ENCODE peak calls at places on chromosome 9, in seven cellular contexts. H is K562; E is CD8-positive, alpha-beta memory T cell; P is CD8-positive, alpha-beta T cell; U is Panc1; S is GM12878; Z is ovary. A is an unnamed sample. For H3K27me3, the result is how much of the 10 kb centered on the place peaks cover.

GRCh38 chr9:5015934-5016333 is 30.9 kb downstream of the JAK2 start:
- DNase-seq in H (no peak), E (no peak), P (no peak), U (no peak), S (no peak), Z (no peak), A (no peak)

GRCh38 chr9:131279927-131280530 is 3.7 kb upstream of the FAM78A start:
- DNase-seq in H (no peak), E (no peak), P (no peak), U (no peak), S (no peak), Z (no peak), A (no peak)

GRCh38 chr9:112544477-112544876 is 57.9 kb downstream of the KIAA1958 start:
- DNase-seq in H (no peak), E (no peak), P (no peak), U (no peak), S (no peak), Z (no peak), A (no peak)

GRCh38 chr9:5269249-5269715 is 35.2 kb downstream of the RLN2 start:
- DNase-seq in H (no peak), E (no peak), P (no peak), U (no peak), S (no peak), Z (no peak), A (no peak)

GRCh38 chr9:29830815-29831214 is 2257.5 kb upstream of the C9orf72 start:
- DNase-seq in H (no peak), E (no peak), P (no peak), U (no peak), S (no peak), Z (no peak), A (no peak)

GRCh38 chr9:73162987-73163763 is 11.5 kb downstream of the ANXA1 start:
- DNase-seq in H (no peak), E (no peak), P (no peak), U (no peak), S (no peak), Z (no peak), A (no peak)

GRCh38 chr9:117414906-117415583 is at the start of gene ASTN2:
- DNase-seq in H (no peak), E (no peak), P (no peak), U (no peak), S (no peak), Z (no peak), A (no peak)

GRCh38 chr9:78030553-78031270 is 899 bp downstream of the GNAQ start:
- DNase-seq in H (peak), E (peak), P (peak), U (no peak), S (no peak), Z (peak), A (peak)

GRCh38 chr9:80030801-80031200 is 459.0 kb downstream of the TLE4 start:
- DNase-seq in H (no peak), E (no peak), P (no peak), U (no peak), S (no peak), Z (no peak), A (no peak)

GRCh38 chr9:297104-297794 is 82.6 kb downstream of the DOCK8 start:
- DNase-seq in H (no peak), E (no peak), P (no peak), U (no peak), S (peak), Z (no peak), A (peak)

GRCh38 chr9:21711504-21711903 is 90.9 kb upstream of the MTAP start:
- DNase-seq in H (no peak), E (no peak), P (no peak), U (no peak), S (no peak), Z (no peak), A (no peak)

GRCh38 chr9:8078641-8079140 is 279.1 kb upstream of the DMAC1 start:
- DNase-seq in H (no peak), E (no peak), P (no peak), U (no peak), S (no peak), Z (no peak), A (no peak)

GRCh38 chr9:114588150-114588663 is 638 bp downstream of the ATP6V1G1 start:
- DNase-seq in H (no peak), E (no peak), P (no peak), U (no peak), S (no peak), Z (no peak), A (no peak)

GRCh38 chr9:4890242-4890641 is 94.8 kb upstream of the JAK2 start:
- DNase-seq in H (no peak), E (no peak), P (no peak), U (no peak), S (no peak), Z (no peak), A (no peak)

GRCh38 chr9:76394896-76395244 is 644 bp upstream of the RFK start:
- DNase-seq in H (peak), E (peak), P (no peak), U (no peak), S (peak), Z (no peak), A (no peak)

GRCh38 chr9:37746448-37747270 is 6.9 kb upstream of the TRMT10B start:
- DNase-seq in H (no peak), E (no peak), P (no peak), U (no peak), S (no peak), Z (no peak), A (no peak)

GRCh38 chr9:84600739-84601138 is 68.8 kb upstream of the NTRK2 start:
- DNase-seq in H (no peak), E (no peak), P (no peak), U (no peak), S (no peak), Z (no peak), A (no peak)

GRCh38 chr9:121357011-121357410 is 13.0 kb downstream of the STOM start:
- DNase-seq in H (no peak), E (no peak), P (no peak), U (no peak), S (no peak), Z (no peak), A (no peak)

GRCh38 chr9:15403155-15403554 is 19.5 kb upstream of the SNAPC3 start:
- DNase-seq in H (peak), E (no peak), P (no peak), U (no peak), S (no peak), Z (no peak), A (no peak)

GRCh38 chr9:87372401-87372851 is 125.2 kb upstream of the DAPK1 start:
- DNase-seq in H (no peak), E (no peak), P (no peak), U (no peak), S (no peak), Z (no peak), A (no peak)

GRCh38 chr9:132769895-132770774 is 99.9 kb downstream of the GTF3C4 start:
- DNase-seq in H (no peak), E (peak), P (peak), U (no peak), S (peak), Z (peak), A (no peak)

GRCh38 chr9:134412298-134412711 is 86.0 kb downstream of the RXRA start:
- DNase-seq in H (no peak), E (no peak), P (no peak), U (no peak), S (no peak), Z (no peak), A (no peak)

GRCh38 chr9:4499917-4500316 is 9.6 kb downstream of the SLC1A1 start:
- DNase-seq in H (no peak), E (no peak), P (no peak), U (no peak), S (no peak), Z (no peak), A (no peak)

GRCh38 chr9:10265102-10265708 is 347.6 kb downstream of the PTPRD start:
- DNase-seq in H (no peak), E (no peak), P (no peak), U (no peak), S (no peak), Z (no peak), A (no peak)

GRCh38 chr9:113222482-113222841 is 1.1 kb downstream of the SLC31A1 start:
- DNase-seq in H (peak), E (no peak), P (no peak), U (no peak), S (no peak), Z (no peak), A (no peak)

GRCh38 chr9:105439428-105439827 is 8.4 kb upstream of the FSD1L start:
- DNase-seq in H (no peak), E (no peak), P (no peak), U (no peak), S (no peak), Z (no peak), A (no peak)

DNA sequence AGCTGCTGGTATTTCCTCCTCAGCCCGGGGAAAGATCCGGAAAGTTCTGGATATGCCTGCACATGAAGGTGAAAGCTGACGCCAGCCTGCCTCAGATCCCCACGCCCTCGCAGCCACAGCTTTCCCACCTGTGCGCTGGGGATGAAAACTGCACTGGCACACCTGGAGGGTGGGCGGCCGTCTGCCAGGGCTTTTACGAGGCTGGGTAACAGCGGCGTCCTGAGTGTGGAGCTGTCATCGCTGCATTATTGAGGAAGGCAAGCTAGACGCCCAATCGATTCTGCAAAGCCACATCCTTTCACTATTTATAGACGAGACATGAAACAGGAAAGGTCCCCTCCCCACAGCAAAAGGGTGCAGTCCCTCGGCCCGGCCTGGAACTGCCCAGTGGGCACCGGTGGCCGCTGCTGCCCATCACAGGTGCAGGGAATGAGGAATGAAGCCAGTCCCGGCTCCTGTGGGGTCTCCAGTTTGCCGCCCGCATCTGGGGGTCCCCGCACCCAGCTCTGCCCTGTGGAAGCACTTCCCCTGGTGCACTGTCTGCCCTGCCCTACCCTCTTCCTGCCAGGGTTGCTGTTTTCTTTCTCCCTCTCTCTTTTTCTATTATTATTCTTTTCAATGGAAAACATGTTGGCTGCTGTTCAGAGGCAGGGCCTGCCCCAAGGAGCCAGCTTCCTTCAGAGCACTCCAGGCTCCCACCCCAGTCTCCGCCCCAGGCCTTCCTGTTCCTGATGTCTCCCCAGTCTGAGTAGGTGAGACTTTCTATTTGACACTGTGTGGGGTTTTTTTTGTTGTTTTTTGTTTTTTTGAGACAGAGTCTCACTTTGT is 7.0 kb downstream of the NOTCH1 start:
- DNase-seq in H (no peak), E (peak), P (peak), U (no peak), S (no peak), Z (no peak), A (no peak)
- H3K27ac ChIP-seq in H (peak), E (peak), P (peak), U (no peak), S (peak), Z (no peak), A (peak)

DNA sequence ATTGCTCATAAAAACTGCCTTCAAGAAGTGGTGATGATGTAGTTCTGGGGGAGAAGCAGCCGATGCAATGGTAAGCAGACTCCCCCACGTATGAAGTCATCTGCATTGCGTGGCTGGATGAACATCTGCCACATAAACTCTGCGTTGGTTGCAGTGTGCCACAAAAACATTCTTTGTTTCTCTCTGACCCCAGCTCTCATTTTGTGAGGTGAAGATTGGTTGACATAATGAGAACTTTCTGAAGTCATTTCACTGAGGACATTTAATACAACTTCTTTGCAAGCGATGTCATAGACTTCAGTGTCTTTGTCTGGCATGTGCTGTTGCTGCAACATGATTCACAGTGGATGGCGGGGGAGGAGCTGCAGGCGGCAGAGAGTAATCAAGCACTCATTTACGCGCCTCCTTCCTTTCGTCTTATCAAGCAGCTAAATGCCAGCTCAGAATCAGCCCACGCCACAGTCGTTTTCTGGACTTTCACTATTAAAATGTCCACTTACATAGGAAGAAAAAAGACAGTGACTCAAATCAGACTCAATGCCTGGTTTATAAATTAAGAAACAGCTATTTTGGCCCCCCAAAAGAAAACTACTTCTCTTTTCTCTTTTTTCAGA is 91.5 kb upstream of the NFIL3 start:
- DNase-seq in H (peak), E (no peak), P (no peak), U (peak), S (peak), Z (peak), A (peak)
- H3K4me3 ChIP-seq in H (no peak), E (no peak), P (no peak), U (no peak), S (no peak), Z (no peak), A (peak)

GRCh38 chr9:124001445-124001799 is 10.1 kb upstream of the LHX2 start:
- DNase-seq in H (no peak), E (no peak), P (no peak), U (no peak), S (no peak), Z (no peak), A (no peak)
- H3K27me3 ChIP-seq in H (under half), E (half or more), P (half or more), U (under half), S (under half), Z (under half), A (under half)

GRCh38 chr9:1400983-1401382 is 350.8 kb downstream of the DMRT2 start:
- DNase-seq in H (no peak), E (no peak), P (no peak), U (no peak), S (no peak), Z (no peak), A (peak)
- H3K27ac ChIP-seq in H (no peak), E (no peak), P (no peak), U (no peak), S (no peak), Z (no peak), A (no peak)

DNA sequence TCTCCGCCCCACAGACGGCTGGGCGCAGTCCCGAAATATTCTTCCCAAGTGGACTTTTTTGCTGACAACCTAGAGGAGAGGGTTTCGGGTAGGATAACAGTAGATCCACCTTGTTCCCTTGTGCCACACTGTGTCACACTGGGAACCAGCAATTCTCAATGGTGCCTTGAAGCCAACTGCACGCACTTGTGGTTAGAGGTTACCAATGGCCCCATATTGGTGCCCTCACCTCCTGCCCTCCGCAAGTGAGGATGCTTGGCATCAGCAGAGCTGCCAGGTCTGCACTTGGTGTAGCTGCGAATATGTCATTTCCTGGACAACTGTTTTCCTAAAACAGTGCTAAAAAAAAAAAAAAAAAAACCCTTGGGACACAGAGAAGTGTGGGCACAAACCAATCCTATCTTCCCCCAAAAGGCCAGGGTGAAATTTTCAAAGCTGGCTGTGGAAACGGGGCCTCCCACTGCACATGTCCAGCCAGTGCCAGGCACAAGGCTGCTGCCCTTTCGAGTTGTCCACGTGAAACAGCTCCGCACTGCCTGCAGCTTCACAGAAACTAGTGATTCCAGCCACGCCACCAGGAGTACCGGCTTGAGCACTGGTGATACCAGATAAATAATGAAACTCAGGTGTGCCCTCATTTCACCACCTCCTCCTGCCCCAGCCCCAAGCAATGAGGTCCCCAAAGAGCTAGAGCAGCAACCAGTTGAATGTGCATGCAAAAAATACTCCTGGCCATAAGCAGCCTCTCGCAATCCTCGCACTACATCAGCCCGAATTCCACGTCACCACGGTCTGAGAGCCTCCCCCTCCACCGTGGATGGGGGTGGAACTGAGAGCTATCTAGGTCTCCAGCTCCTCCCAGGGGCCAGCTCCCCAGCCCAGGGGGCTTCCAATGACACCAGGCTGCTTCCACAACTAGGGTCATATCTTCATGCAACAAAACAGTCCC is 51.2 kb downstream of the USP20 start:
- DNase-seq in H (peak), E (peak), P (peak), U (no peak), S (peak), Z (no peak), A (peak)
- H3K4me3 ChIP-seq in H (peak), E (peak), P (peak), U (no peak), S (peak), Z (peak), A (peak)

DNA sequence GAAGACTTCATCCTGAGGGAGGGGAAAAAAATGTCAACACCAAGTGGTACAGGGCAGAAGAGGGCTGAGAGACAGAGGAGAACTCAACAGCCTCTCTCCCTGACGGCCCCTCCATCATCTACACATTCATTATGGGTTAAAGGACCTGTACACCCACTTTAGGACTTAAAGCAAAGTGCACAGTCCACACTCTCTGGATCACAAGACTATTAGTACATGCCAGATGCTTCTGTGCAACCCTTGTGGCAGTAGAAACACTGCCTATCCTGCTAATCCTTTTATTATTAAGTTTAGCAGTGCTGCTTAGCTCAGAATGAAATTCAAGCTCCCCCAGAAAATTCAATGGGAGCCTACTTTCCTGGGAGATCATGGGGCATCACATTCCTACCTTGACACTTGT is 1.9 kb downstream of the FRMD3 start:
- DNase-seq in H (no peak), E (no peak), P (no peak), U (no peak), S (no peak), Z (no peak), A (no peak)
- H3K27me3 ChIP-seq in H (under half), E (under half), P (under half), U (under half), S (under half), Z (under half), A (under half)

A was measured in dorsolateral prefrontal cortex.